ENCODE peak calls at places on chromosomes 7 and 10, in nine cellular contexts. One of them, this sample, is unnamed.
A peak's percentile ranks its signal among the peaks of the same experiment; 100 is the strongest.

GRCh38 chr7:143416565-143417149 is 8.0 kb upstream of the EPHA1 start:
- DNase-seq in CD8-positive, alpha-beta memory T cell: no peak
- DNase-seq in sigmoid colon: no peak
- DNase-seq in endodermal cell: no peak
- DNase-seq in PC-3: peak; percentile 80
- DNase-seq in right cardiac atrium: no peak
- DNase-seq in Panc1: no peak
- DNase-seq in OCI-LY7: peak; percentile 54
- DNase-seq in left ventricle myocardium inferior: no peak
- DNase-seq in this sample: peak; percentile 68

GRCh38 chr10:25604591-25604990 is 329.4 kb upstream of the MYO3A start:
- DNase-seq in CD8-positive, alpha-beta memory T cell: no peak
- DNase-seq in sigmoid colon: no peak
- DNase-seq in endodermal cell: no peak
- DNase-seq in PC-3: no peak
- DNase-seq in right cardiac atrium: no peak
- DNase-seq in Panc1: no peak
- DNase-seq in OCI-LY7: no peak
- DNase-seq in left ventricle myocardium inferior: no peak
- DNase-seq in this sample: no peak

GRCh38 chr7:89914673-89915072 is 239.6 kb upstream of the STEAP1 start:
- DNase-seq in CD8-positive, alpha-beta memory T cell: no peak
- DNase-seq in sigmoid colon: no peak
- DNase-seq in endodermal cell: peak; percentile 51
- DNase-seq in PC-3: no peak
- DNase-seq in right cardiac atrium: no peak
- DNase-seq in Panc1: no peak
- DNase-seq in OCI-LY7: no peak
- DNase-seq in left ventricle myocardium inferior: no peak
- DNase-seq in this sample: no peak

GRCh38 chr10:132385721-132386418 is 11.1 kb upstream of the PWWP2B start:
- DNase-seq in CD8-positive, alpha-beta memory T cell: peak; percentile 42
- DNase-seq in sigmoid colon: peak; percentile 50
- DNase-seq in endodermal cell: no peak
- DNase-seq in PC-3: no peak
- DNase-seq in right cardiac atrium: no peak
- DNase-seq in Panc1: no peak
- DNase-seq in OCI-LY7: no peak
- DNase-seq in left ventricle myocardium inferior: no peak
- DNase-seq in this sample: peak; percentile 56

GRCh38 chr10:31754803-31755624 is 173.6 kb downstream of the ARHGAP12 start:
- DNase-seq in CD8-positive, alpha-beta memory T cell: no peak
- DNase-seq in sigmoid colon: peak; percentile 48
- DNase-seq in endodermal cell: peak; percentile 94
- DNase-seq in PC-3: peak; percentile 63
- DNase-seq in right cardiac atrium: no peak
- DNase-seq in Panc1: no peak
- DNase-seq in OCI-LY7: no peak
- DNase-seq in left ventricle myocardium inferior: no peak
- DNase-seq in this sample: no peak

GRCh38 chr10:71144824-71145223 is 67.5 kb upstream of the UNC5B start:
- DNase-seq in CD8-positive, alpha-beta memory T cell: no peak
- DNase-seq in sigmoid colon: no peak
- DNase-seq in endodermal cell: no peak
- DNase-seq in PC-3: no peak
- DNase-seq in right cardiac atrium: no peak
- DNase-seq in Panc1: no peak
- DNase-seq in OCI-LY7: no peak
- DNase-seq in left ventricle myocardium inferior: no peak
- DNase-seq in this sample: no peak

GRCh38 chr10:84265378-84265777 is 20.5 kb downstream of the RGR start:
- DNase-seq in CD8-positive, alpha-beta memory T cell: no peak
- DNase-seq in sigmoid colon: no peak
- DNase-seq in endodermal cell: peak; percentile 39
- DNase-seq in PC-3: no peak
- DNase-seq in right cardiac atrium: no peak
- DNase-seq in Panc1: no peak
- DNase-seq in OCI-LY7: no peak
- DNase-seq in left ventricle myocardium inferior: no peak
- DNase-seq in this sample: no peak

GRCh38 chr7:13830604-13830915 is 158.9 kb downstream of the ETV1 start:
- DNase-seq in CD8-positive, alpha-beta memory T cell: no peak
- DNase-seq in sigmoid colon: no peak
- DNase-seq in endodermal cell: no peak
- DNase-seq in PC-3: no peak
- DNase-seq in right cardiac atrium: no peak
- DNase-seq in Panc1: no peak
- DNase-seq in OCI-LY7: no peak
- DNase-seq in left ventricle myocardium inferior: no peak
- DNase-seq in this sample: no peak

GRCh38 chr10:101001225-101002035 is 1.8 kb downstream of the LZTS2 start:
- DNase-seq in CD8-positive, alpha-beta memory T cell: no peak
- DNase-seq in sigmoid colon: peak; percentile 98
- DNase-seq in endodermal cell: peak; percentile 62
- DNase-seq in PC-3: peak; percentile 54
- DNase-seq in right cardiac atrium: peak; percentile 94
- DNase-seq in Panc1: no peak
- DNase-seq in OCI-LY7: no peak
- DNase-seq in left ventricle myocardium inferior: peak; percentile 91
- DNase-seq in this sample: peak; percentile 38

GRCh38 chr7:27132978-27133377 is 2.4 kb upstream of the HOXA4 start:
- DNase-seq in CD8-positive, alpha-beta memory T cell: no peak
- DNase-seq in sigmoid colon: peak; percentile 6
- DNase-seq in endodermal cell: no peak
- DNase-seq in PC-3: no peak
- DNase-seq in right cardiac atrium: no peak
- DNase-seq in Panc1: no peak
- DNase-seq in OCI-LY7: no peak
- DNase-seq in left ventricle myocardium inferior: no peak
- DNase-seq in this sample: no peak

GRCh38 chr7:122764020-122764419 is 61.3 kb upstream of the RNF148 start:
- DNase-seq in CD8-positive, alpha-beta memory T cell: no peak
- DNase-seq in sigmoid colon: no peak
- DNase-seq in endodermal cell: no peak
- DNase-seq in PC-3: no peak
- DNase-seq in right cardiac atrium: no peak
- DNase-seq in Panc1: no peak
- DNase-seq in OCI-LY7: no peak
- DNase-seq in left ventricle myocardium inferior: no peak
- DNase-seq in this sample: no peak

GRCh38 chr7:139332960-139333359 is 8.2 kb upstream of the FMC1 start:
- DNase-seq in CD8-positive, alpha-beta memory T cell: no peak
- DNase-seq in sigmoid colon: no peak
- DNase-seq in endodermal cell: no peak
- DNase-seq in PC-3: no peak
- DNase-seq in right cardiac atrium: no peak
- DNase-seq in Panc1: no peak
- DNase-seq in OCI-LY7: no peak
- DNase-seq in left ventricle myocardium inferior: no peak
- DNase-seq in this sample: peak; percentile 6

DNA sequence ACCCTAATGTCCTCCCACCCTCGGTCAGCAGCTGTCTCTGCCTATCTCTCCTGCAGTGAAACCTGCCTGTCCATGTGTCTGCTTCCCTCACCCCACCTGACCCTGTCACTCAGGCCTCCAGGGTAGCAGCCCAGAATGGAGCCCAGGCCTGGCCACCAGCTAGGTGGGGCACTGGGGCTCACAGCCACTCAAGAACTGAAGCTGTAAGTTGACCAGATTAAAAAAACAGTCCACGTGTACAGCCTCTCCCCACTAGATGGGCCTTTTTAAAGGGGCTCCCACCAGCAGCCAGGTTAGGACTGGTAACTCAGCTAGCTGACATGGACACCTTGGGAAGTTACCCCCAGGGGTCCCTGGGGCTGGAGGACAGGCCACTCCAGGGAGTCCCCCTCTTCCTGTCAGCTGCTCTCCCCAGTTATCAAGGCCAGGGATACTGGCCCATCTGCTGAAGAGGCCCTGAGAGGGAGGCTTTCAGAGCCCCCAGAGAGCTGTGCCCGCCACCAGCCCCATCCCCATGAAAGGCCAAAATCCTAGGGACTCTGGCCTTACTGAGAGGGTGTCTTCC is 1.4 kb downstream of the SMARCD3 start:
- DNase-seq in CD8-positive, alpha-beta memory T cell: no peak
- DNase-seq in sigmoid colon: no peak
- DNase-seq in endodermal cell: peak; percentile 70
- DNase-seq in PC-3: no peak
- DNase-seq in right cardiac atrium: peak; percentile 75
- DNase-seq in Panc1: no peak
- DNase-seq in OCI-LY7: no peak
- DNase-seq in left ventricle myocardium inferior: no peak
- DNase-seq in this sample: no peak
- H3K4me3 ChIP-seq in CD8-positive, alpha-beta memory T cell: no peak overlapping the region
- H3K4me3 ChIP-seq in sigmoid colon: peak overlapping the region; percentile 69
- H3K4me3 ChIP-seq in endodermal cell: peak overlapping the region; percentile 77
- H3K4me3 ChIP-seq in PC-3: no peak overlapping the region
- H3K4me3 ChIP-seq in right cardiac atrium: peak overlapping the region; percentile 60
- H3K4me3 ChIP-seq in Panc1: no peak overlapping the region
- H3K4me3 ChIP-seq in OCI-LY7: no peak overlapping the region
- H3K4me3 ChIP-seq in left ventricle myocardium inferior: peak overlapping the region; percentile 84
- H3K4me3 ChIP-seq in this sample: no peak overlapping the region

DNA sequence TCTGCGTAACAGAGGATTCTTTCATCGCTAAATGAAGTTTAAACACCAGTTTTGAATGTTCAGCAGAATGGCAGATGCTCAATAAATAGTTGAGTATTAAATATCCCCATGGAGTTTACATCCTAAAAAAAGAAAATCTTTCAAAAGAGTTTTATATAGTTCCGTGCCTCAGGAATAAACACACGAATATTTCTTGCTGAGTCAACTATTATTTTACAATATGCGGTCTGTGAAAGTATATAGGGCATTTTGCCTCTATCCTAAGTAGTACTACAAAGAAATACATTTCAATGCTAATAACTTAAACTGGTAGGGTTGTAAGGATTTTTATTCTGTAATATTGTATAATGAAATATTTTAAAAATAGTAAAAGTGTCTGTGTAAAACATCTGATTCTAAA is 1.3 kb downstream of the DBF4 start:
- DNase-seq in CD8-positive, alpha-beta memory T cell: no peak
- DNase-seq in sigmoid colon: no peak
- DNase-seq in endodermal cell: no peak
- DNase-seq in PC-3: peak; percentile 7
- DNase-seq in right cardiac atrium: no peak
- DNase-seq in Panc1: no peak
- DNase-seq in OCI-LY7: no peak
- DNase-seq in left ventricle myocardium inferior: no peak
- DNase-seq in this sample: peak; percentile 4
- H3K4me1 ChIP-seq in CD8-positive, alpha-beta memory T cell: peaks cover 35% of the 10 kb centered on the region
- H3K4me1 ChIP-seq in sigmoid colon: peaks cover 31% of the 10 kb centered on the region
- H3K4me1 ChIP-seq in endodermal cell: peaks cover 4% of the 10 kb centered on the region
- H3K4me1 ChIP-seq in PC-3: peaks cover 23% of the 10 kb centered on the region
- H3K4me1 ChIP-seq in right cardiac atrium: no peaks in the 10 kb centered on the region
- H3K4me1 ChIP-seq in Panc1: peaks cover 19% of the 10 kb centered on the region
- H3K4me1 ChIP-seq in OCI-LY7: peaks cover 41% of the 10 kb centered on the region
- H3K4me1 ChIP-seq in left ventricle myocardium inferior: peaks cover 35% of the 10 kb centered on the region
- H3K4me1 ChIP-seq in this sample: no peaks in the 10 kb centered on the region

GRCh38 chr7:158354861-158355260 is 232.8 kb downstream of the PTPRN2 start:
- DNase-seq in CD8-positive, alpha-beta memory T cell: no peak
- DNase-seq in sigmoid colon: no peak
- DNase-seq in endodermal cell: no peak
- DNase-seq in PC-3: no peak
- DNase-seq in right cardiac atrium: no peak
- DNase-seq in Panc1: no peak
- DNase-seq in OCI-LY7: no peak
- DNase-seq in left ventricle myocardium inferior: no peak
- DNase-seq in this sample: no peak

GRCh38 chr7:158355456-158356065 is 232.1 kb downstream of the PTPRN2 start:
- DNase-seq in CD8-positive, alpha-beta memory T cell: no peak
- DNase-seq in sigmoid colon: peak; percentile 29
- DNase-seq in endodermal cell: peak; percentile 81
- DNase-seq in PC-3: peak; percentile 58
- DNase-seq in right cardiac atrium: no peak
- DNase-seq in Panc1: peak; percentile 13
- DNase-seq in OCI-LY7: no peak
- DNase-seq in left ventricle myocardium inferior: no peak
- DNase-seq in this sample: no peak

GRCh38 chr7:158356454-158356853 is 231.2 kb downstream of the PTPRN2 start:
- DNase-seq in CD8-positive, alpha-beta memory T cell: no peak
- DNase-seq in sigmoid colon: no peak
- DNase-seq in endodermal cell: peak; percentile 12
- DNase-seq in PC-3: no peak
- DNase-seq in right cardiac atrium: no peak
- DNase-seq in Panc1: no peak
- DNase-seq in OCI-LY7: no peak
- DNase-seq in left ventricle myocardium inferior: no peak
- DNase-seq in this sample: no peak

GRCh38 chr7:158351481-158351880 is 236.1 kb downstream of the PTPRN2 start:
- DNase-seq in CD8-positive, alpha-beta memory T cell: no peak
- DNase-seq in sigmoid colon: peak; percentile 34
- DNase-seq in endodermal cell: peak; percentile 47
- DNase-seq in PC-3: no peak
- DNase-seq in right cardiac atrium: no peak
- DNase-seq in Panc1: no peak
- DNase-seq in OCI-LY7: no peak
- DNase-seq in left ventricle myocardium inferior: no peak
- DNase-seq in this sample: no peak

DNA sequence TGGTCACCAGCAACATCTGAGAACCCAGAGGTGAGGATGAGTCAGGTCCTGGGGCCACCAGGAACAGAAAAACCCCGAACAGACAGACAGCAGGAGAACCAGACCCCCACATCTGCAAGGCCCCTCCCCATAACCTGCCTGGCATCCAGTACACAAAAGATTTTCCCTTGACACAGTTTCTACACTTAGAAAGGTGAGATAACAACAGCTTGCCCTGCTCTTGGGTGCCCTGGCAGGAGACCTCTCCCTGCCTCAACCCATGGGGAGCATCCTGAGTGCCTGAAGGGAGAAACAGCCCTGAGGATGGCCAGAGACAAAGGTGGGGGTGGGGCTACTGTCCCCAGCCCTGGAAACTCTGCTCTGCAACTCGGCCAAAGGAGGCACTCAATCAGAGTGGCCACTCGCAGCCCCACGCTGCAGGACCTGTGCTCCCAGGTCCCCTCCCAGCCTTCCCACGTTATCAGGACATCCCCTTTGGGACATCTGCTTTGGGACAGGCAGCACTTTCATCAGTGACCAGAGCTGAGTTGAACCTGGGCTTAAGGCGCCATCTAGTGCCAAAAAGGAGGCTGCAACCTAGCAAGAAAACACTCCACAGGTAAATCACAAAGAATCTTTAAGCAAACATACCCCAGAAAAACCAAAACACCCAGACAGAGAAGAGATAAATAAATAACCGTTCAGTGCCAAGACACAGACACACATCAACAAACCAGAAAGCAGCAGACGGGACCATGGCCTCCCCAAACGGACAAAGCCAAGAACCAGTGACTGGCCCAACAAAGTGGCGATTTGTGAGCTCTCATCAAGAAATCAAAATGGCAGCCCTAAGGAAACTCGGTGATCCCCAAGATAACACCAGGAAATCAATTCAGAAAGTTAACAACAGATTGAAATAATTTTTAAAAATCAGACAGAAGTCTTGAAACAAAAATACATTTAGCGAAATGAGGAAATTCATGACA is 233.7 kb downstream of the PTPRN2 start:
- DNase-seq in CD8-positive, alpha-beta memory T cell: no peak
- DNase-seq in sigmoid colon: peak; percentile 14
- DNase-seq in endodermal cell: peak; percentile 86
- DNase-seq in PC-3: peak; percentile 61
- DNase-seq in right cardiac atrium: no peak
- DNase-seq in Panc1: peak; percentile 38
- DNase-seq in OCI-LY7: peak; percentile 30
- DNase-seq in left ventricle myocardium inferior: no peak
- DNase-seq in this sample: peak; percentile 47
- H3K9me3 ChIP-seq in CD8-positive, alpha-beta memory T cell: no peaks in the 10 kb centered on the region
- H3K9me3 ChIP-seq in sigmoid colon: peaks cover 4% of the 10 kb centered on the region
- H3K9me3 ChIP-seq in endodermal cell: peaks cover 75% of the 10 kb centered on the region
- H3K9me3 ChIP-seq in PC-3: no peaks in the 10 kb centered on the region
- H3K9me3 ChIP-seq in right cardiac atrium: no peaks in the 10 kb centered on the region
- H3K9me3 ChIP-seq in Panc1: no peaks in the 10 kb centered on the region
- H3K9me3 ChIP-seq in OCI-LY7: no peaks in the 10 kb centered on the region
- H3K9me3 ChIP-seq in left ventricle myocardium inferior: peaks cover 21% of the 10 kb centered on the region
- H3K9me3 ChIP-seq in this sample: no peaks in the 10 kb centered on the region

GRCh38 chr10:11516419-11516721 is 95.1 kb downstream of the USP6NL start:
- DNase-seq in CD8-positive, alpha-beta memory T cell: no peak
- DNase-seq in sigmoid colon: no peak
- DNase-seq in endodermal cell: no peak
- DNase-seq in PC-3: no peak
- DNase-seq in right cardiac atrium: no peak
- DNase-seq in Panc1: no peak
- DNase-seq in OCI-LY7: peak; percentile 43
- DNase-seq in left ventricle myocardium inferior: no peak
- DNase-seq in this sample: no peak
- H3K4me3 ChIP-seq in CD8-positive, alpha-beta memory T cell: no peak overlapping the region
- H3K4me3 ChIP-seq in sigmoid colon: no peak overlapping the region
- H3K4me3 ChIP-seq in endodermal cell: no peak overlapping the region
- H3K4me3 ChIP-seq in PC-3: no peak overlapping the region
- H3K4me3 ChIP-seq in right cardiac atrium: no peak overlapping the region
- H3K4me3 ChIP-seq in Panc1: no peak overlapping the region
- H3K4me3 ChIP-seq in OCI-LY7: peak overlapping the region; percentile 35
- H3K4me3 ChIP-seq in left ventricle myocardium inferior: no peak overlapping the region
- H3K4me3 ChIP-seq in this sample: no peak overlapping the region